ENCODE peak calls at places on chromosome 21, in five cellular contexts. A is tibial nerve, Q is mammary epithelial cell, O is left ventricle myocardium inferior, T is ovary. C is an unnamed sample.

GRCh38 chr21:46557469-46557868 is 47.4 kb downstream of the S100B start:
- DNase-seq in A (no peak), Q (no peak), O (no peak), T (no peak), C (no peak)

GRCh38 chr21:42373181-42373907 is 7.0 kb upstream of the TFF1 start:
- DNase-seq in A (no peak), Q (no peak), O (no peak), T (no peak), C (no peak)

GRCh38 chr21:17231124-17231523 is 281.7 kb upstream of the CXADR start:
- DNase-seq in A (no peak), Q (no peak), O (no peak), T (no peak), C (no peak)

GRCh38 chr21:41506526-41507520 is 1.1 kb downstream of the TMPRSS2 start:
- DNase-seq in A (no peak), Q (peak), O (no peak), T (no peak), C (peak)

GRCh38 chr21:41052820-41053555 is 115.0 kb upstream of the BACE2 start:
- DNase-seq in A (no peak), Q (no peak), O (no peak), T (no peak), C (no peak)

GRCh38 chr21:42366292-42367010 is at the start of gene TFF1:
- DNase-seq in A (no peak), Q (no peak), O (no peak), T (no peak), C (no peak)

GRCh38 chr21:42964086-42964485 is 10.3 kb upstream of the PKNOX1 start:
- DNase-seq in A (no peak), Q (no peak), O (no peak), T (no peak), C (no peak)

GRCh38 chr21:25467891-25468290 is 139.4 kb downstream of the MRPL39 start:
- DNase-seq in A (no peak), Q (peak), O (no peak), T (no peak), C (peak)

GRCh38 chr21:24671901-24672300 is 935.4 kb downstream of the MRPL39 start:
- DNase-seq in A (no peak), Q (no peak), O (no peak), T (no peak), C (no peak)

GRCh38 chr21:20507783-20508182 is 490.4 kb upstream of the NCAM2 start:
- DNase-seq in A (no peak), Q (no peak), O (no peak), T (no peak), C (no peak)

GRCh38 chr21:41962425-41962966 is 8.7 kb upstream of the C2CD2 start:
- DNase-seq in A (no peak), Q (no peak), O (no peak), T (no peak), C (no peak)

GRCh38 chr21:42061866-42062542 is 9.1 kb upstream of the UMODL1 start:
- DNase-seq in A (no peak), Q (no peak), O (no peak), T (no peak), C (no peak)

GRCh38 chr21:29289317-29289716 is 9.4 kb upstream of the BACH1 start:
- DNase-seq in A (no peak), Q (no peak), O (no peak), T (no peak), C (no peak)

GRCh38 chr21:42674351-42674940 is 21.0 kb downstream of the PDE9A start:
- DNase-seq in A (no peak), Q (no peak), O (peak), T (peak), C (no peak)

GRCh38 chr21:20720623-20721022 is 277.6 kb upstream of the NCAM2 start:
- DNase-seq in A (no peak), Q (no peak), O (no peak), T (no peak), C (no peak)

GRCh38 chr21:42534901-42535378 is 21.3 kb downstream of the SLC37A1 start:
- DNase-seq in A (no peak), Q (no peak), O (no peak), T (no peak), C (no peak)

GRCh38 chr21:8989883-8990325 is 1531.5 kb upstream of the TPTE start:
- DNase-seq in A (no peak), Q (no peak), O (no peak), T (no peak), C (no peak)

GRCh38 chr21:25501996-25502665 is 105.2 kb downstream of the MRPL39 start:
- DNase-seq in A (no peak), Q (peak), O (no peak), T (no peak), C (peak)

DNA sequence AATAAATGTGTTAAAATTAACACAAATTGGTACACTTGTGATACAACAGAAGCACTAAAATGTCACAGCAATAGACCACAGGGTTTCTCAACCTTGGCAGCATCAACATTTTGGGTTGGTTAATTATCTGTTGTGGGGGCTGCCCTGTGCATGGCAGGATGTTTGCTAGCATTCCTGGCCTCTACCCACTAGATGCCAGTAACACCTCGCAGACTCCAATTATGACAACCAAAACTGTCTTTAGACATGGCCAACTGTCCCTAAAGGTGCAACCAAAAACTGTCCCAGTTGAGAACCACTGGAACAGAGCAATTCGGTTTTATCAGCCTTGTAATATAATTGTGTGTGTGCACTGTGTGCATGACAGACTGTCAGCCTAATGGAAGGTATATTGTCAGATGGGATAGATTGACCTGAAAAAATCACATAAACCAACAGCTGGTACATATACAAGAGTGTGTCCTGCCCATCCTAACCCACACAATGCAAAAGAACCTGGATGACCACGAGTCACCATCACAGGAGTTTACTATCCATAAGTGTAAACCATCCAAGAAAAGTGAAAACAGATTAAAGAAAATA is 13.5 kb upstream of the ERG start:
- DNase-seq in A (no peak), Q (no peak), O (no peak), T (no peak), C (no peak)
- TF ChIP-seq CTCF in A (no peak), Q (peak), O (no peak), T (no peak), C (peak)

DNA sequence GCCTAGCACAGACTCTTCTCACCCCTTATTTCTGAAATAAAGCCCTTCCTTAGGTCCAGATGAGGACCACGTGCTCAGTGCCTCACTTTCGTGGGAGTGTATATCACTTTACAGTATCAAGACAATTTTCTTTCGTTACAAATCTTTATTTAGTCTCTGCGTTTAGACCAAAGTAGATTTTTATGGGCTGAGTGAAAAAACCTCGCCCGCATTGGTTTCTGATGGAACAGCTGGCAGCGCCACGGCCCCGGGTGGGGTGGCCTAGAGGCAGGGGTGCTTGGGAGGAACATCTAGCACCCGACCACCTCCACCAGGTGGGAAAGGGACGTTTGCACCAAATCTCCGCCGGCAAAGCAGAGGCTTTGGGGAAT is 7.6 kb downstream of the SIM2 start:
- DNase-seq in A (no peak), Q (no peak), O (no peak), T (no peak), C (no peak)
- TF ChIP-seq CTCF in A (no peak), Q (no peak), O (no peak), T (no peak), C (no peak)

DNA sequence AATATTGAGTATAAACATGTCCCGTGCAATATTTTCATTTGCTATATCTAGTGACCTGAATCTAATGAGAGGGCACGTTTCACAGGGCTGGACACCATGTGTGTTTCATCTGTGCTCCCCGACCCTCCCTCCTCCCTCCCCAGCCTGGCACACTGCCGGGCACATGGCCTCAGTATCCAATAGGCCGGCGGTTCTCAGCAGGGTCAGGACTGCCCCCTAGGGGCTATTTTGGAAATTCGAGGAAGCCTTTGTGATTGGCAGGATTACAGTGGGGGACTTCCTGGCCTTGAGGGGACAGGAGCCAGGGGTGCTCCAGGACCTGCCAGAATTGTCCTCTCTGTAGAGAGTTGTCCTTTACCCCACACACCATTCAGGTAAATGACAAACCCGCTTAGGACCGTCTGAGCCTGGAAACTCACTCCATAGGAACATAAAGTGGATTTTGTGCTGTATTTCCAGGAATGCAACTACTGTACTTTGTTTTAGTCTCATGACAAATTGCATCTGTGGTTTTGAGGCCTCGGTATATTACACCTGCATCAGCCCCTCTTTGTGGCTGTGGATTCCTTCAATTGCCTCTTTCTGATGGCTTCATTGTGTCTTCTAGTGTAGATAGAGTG is 109.5 kb upstream of the SIM2 start:
- DNase-seq in A (no peak), Q (no peak), O (no peak), T (peak), C (peak)
- TF ChIP-seq CTCF in A (no peak), Q (peak), O (peak), T (no peak), C (peak)

DNA sequence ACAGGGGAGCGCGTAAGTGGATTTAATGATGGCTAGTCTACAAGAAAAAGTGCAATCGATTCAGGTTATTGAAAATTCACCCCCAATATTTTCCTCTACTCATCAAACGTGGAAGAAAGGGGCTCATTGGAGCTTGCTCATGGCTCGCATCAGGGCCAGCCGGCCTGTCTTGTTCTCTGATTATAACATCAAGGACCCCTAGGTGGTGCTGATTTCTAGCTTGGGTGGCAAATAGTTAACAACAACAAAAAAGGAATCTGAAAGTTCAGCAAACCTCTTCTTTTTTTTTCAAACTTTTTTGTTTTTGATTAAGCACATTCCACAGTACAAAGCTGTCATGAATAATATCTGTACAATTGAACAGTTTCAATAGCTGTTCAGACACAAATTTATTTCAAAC is 35.8 kb upstream of the SOD1 start:
- DNase-seq in A (no peak), Q (no peak), O (no peak), T (no peak), C (no peak)
- TF ChIP-seq CTCF in A (no peak), Q (peak), O (no peak), T (no peak), C (no peak)

DNA sequence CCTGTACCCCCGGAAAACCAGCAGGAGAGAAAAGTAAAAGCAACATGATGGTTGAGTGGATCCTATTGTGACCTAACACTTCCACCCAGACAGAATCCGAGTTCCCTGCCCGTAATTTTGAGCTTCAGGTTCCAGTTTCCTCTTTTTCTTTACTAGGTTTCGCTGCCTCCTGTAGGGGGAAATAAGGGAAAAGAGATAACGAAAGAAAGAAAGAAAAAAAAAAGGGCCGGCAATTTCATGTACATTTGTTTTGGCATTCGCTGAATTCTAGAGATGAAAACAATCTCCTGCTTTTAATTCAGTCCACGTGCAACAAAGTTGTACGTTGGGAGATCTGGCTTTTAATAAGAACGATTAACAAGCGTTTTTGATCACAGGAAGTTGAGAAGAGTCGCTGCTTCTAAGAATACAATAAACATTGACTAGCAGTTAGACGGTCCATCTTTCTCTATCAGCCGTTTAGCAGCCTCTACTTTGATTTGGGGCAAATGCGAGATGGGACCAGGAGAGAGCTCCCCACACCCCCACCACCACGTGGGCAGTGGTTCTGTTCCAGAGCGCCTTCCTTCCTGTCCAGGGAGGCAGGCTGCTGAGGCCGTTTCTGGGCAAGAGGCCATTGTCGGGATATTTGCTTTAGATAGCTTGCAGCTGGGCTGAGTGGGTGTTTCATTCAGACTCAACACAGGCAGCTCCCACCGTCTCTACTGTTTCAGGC is 155.9 kb upstream of the RUNX1 start:
- DNase-seq in A (no peak), Q (no peak), O (peak), T (peak), C (no peak)
- TF ChIP-seq CTCF in A (no peak), Q (no peak), O (no peak), T (peak), C (no peak)

DNA sequence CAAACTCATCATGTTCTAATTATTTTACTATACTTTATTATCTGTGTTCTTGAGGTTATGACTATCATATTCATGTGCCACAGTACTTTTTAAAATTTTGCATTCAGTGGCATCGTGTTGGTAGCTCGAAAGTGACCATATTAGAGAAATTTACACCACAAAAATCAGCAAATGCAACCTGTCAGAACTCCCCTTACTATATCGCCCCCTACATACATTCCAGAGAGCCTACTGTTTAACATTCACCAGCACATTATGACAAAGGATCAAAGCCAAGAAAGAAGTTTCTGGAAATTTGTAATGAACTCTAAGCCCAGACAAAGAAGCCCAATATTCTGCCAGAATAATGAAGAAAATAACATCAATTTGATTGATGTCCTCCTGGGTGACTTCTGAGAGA is 909.3 kb downstream of the LTN1 start:
- DNase-seq in A (no peak), Q (no peak), O (no peak), T (no peak), C (no peak)
- TF ChIP-seq CTCF in A (no peak), Q (no peak), O (no peak), T (no peak), C (no peak)

DNA sequence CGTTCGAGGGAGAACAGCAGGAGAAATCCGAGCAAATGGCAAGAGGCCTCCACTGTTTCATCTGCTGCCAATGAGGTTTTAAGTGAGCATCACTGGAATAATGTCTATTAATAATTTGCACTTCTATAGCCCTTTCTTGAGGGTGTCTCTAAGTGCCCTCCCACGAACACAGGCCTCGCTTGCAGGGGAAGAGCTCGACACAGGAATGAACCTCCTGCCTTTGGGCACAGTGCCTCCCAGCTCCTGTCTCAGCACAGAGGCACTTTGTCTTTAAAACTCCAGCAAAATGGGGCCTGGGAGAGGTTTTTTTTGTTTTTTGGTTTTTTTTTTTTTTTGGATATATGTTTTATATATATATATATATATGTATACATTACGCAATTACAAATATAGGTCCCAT is 56.6 kb downstream of the OLIG1 start:
- DNase-seq in A (no peak), Q (no peak), O (no peak), T (no peak), C (no peak)
- TF ChIP-seq CTCF in A (no peak), Q (no peak), O (no peak), T (no peak), C (no peak)

GRCh38 chr21:45236481-45236880 is 51.2 kb downstream of the POFUT2 start:
- DNase-seq in A (no peak), Q (no peak), O (no peak), T (no peak), C (no peak)
- TF ChIP-seq CTCF in A (no peak), Q (peak), O (no peak), T (no peak), C (peak)

DNA sequence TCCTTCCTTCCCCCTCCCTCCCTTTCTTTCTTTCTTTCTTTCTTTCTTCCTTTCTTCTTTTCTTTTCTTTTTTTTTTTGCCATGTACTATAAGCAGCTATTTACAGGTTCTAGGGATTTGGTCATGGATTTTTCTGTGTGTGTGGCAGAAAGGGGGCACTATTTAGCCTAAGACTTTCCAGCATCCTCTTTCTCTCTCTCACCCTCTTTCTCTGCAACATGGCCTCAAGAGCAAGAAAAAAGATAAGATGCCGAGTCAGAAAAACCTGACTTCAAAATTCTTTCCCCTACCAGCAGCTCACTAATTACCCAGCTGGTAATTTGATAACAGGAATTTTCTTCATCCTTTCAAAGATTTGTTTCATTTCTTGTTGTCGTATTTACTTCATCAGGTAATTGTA is 458.3 kb upstream of the ADAMTS5 start:
- DNase-seq in A (no peak), Q (no peak), O (no peak), T (no peak), C (peak)
- TF ChIP-seq CTCF in A (no peak), Q (no peak), O (no peak), T (no peak), C (no peak)

GRCh38 chr21:21973806-21974205 is 975.6 kb downstream of the NCAM2 start:
- DNase-seq in A (no peak), Q (no peak), O (no peak), T (no peak), C (no peak)
- TF ChIP-seq CTCF in A (no peak), Q (no peak), O (no peak), T (no peak), C (no peak)